ENCODE peak calls at places on chromosomes 12 and 14, in four cellular contexts. R is WTC11, F is H9, G is foreskin fibroblast. I is an unnamed sample.

GRCh38 chr14:81946808-81947798 is 413.4 kb upstream of the SEL1L start:
- DNase-seq in R (no peak), G (no peak), F (no peak), I (no peak)

GRCh38 chr14:101340556-101340955 is 220.7 kb upstream of the DIO3 start:
- DNase-seq in G (no peak), F (no peak), R (no peak), I (no peak)

GRCh38 chr12:96400631-96401060 is 407 bp upstream of the CDK17 start:
- DNase-seq in F (no peak), R (no peak), G (no peak), I (peak)

GRCh38 chr14:20614038-20614840 is 23.1 kb upstream of the RNASE12 start:
- DNase-seq in F (peak), R (peak), G (no peak), I (no peak)

GRCh38 chr14:56378474-56378873 is 201.1 kb upstream of the TMEM260 start:
- DNase-seq in R (no peak), F (no peak), G (peak), I (peak)

GRCh38 chr14:74492413-74493342 is at the start of gene NPC2:
- DNase-seq in F (no peak), R (no peak), G (peak), I (peak)

GRCh38 chr14:100726467-100726811 is 253 bp upstream of the DLK1 start:
- DNase-seq in G (no peak), R (peak), F (no peak), I (no peak)

GRCh38 chr12:57851552-57852186 is 5.1 kb upstream of the CTDSP2 start:
- DNase-seq in F (no peak), G (no peak), R (no peak), I (no peak)

GRCh38 chr14:24072436-24072835 is 1.1 kb downstream of the CPNE6 start:
- DNase-seq in G (no peak), R (no peak), F (no peak), I (no peak)

GRCh38 chr14:76662580-76662979 is 98.7 kb upstream of the VASH1 start:
- DNase-seq in F (no peak), R (no peak), G (no peak), I (no peak)

GRCh38 chr14:76666746-76667145 is 94.5 kb upstream of the VASH1 start:
- DNase-seq in F (no peak), R (no peak), G (no peak), I (no peak)

DNA sequence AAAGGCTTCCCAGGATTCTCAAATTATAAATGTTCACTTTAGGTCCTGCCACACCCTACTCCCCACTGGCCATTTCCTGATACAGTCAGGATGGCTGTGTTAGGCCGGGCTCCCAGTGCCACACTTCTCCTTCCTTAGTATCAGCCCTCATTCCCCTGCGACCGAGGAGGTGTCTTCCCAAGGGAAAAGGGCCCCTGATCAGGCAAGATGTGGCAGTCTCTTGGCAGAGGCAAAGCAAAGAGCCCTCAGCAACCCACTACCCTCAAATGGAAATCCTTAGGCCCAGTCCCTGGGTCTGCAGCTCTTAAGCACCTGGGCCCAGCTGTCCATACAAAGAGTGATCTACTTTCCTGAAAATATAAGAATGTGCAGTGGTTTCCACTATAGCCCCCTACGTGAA is 96.5 kb upstream of the VASH1 start:
- DNase-seq in F (no peak), R (no peak), G (no peak), I (no peak)
- TF ChIP-seq CTCF in F (no peak), R (no peak), G (no peak), I (no peak)

GRCh38 chr12:51269174-51270066 is 795 bp downstream of the SMAGP start:
- DNase-seq in F (peak), R (peak), G (peak), I (peak)
- TF ChIP-seq CTCF in F (peak), R (no peak), G (peak), I (peak)

GRCh38 chr14:25411933-25412757 is 362.2 kb upstream of the STXBP6 start:
- DNase-seq in R (peak), F (peak), G (peak), I (no peak)
- TF ChIP-seq CTCF in R (no peak), F (peak), G (peak), I (peak)

DNA sequence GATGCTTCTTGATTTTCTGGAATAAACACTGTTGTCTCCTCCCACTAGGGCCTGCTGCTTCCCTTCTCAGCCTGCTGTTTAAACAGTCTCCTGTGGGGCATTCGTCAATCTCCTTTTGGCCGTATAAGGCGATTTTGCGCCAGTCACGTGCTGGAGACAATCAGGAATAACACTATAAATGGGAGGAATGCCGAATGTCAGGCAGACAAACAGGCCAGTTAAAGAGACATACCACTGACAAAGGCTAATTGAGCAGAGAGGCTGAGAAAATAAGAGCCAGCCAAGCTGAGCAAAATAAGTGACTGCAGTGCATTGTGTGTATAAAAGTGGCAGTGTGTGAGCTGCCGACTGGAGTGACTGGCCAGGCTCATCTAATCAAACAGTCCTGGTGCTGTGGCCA is 23.3 kb downstream of the DMAC2L start:
- DNase-seq in G (peak), R (peak), F (peak), I (no peak)
- TF ChIP-seq CTCF in G (no peak), R (no peak), F (no peak), I (no peak)

GRCh38 chr12:120468846-120469449 is 600 bp downstream of the SRSF9 start:
- DNase-seq in R (no peak), F (no peak), G (peak), I (peak)
- TF ChIP-seq CTCF in R (no peak), F (no peak), G (no peak), I (no peak)

I was measured in MCF 10A.